ENCODE peak calls at places on chromosomes 13 and 19, in seven cellular contexts. H is GM23338, D is pancreas, K is nephron progenitor cell, Q is mammary epithelial cell, V is AG09309, S is MM.1S. Z is an unnamed sample.

GRCh38 chr13:85741017-85741416 is 58.2 kb downstream of the SLITRK6 start:
- DNase-seq in H (no peak), D (no peak), K (no peak), Q (no peak), V (no peak), S (no peak), Z (no peak)

GRCh38 chr13:54574791-54575190 is 1546.2 kb downstream of the OLFM4 start:
- DNase-seq in H (no peak), D (no peak), K (no peak), Q (no peak), V (no peak), S (no peak), Z (no peak)

GRCh38 chr19:58394821-58395219 is 636 bp upstream of the RNF225 start:
- DNase-seq in H (no peak), D (no peak), K (no peak), Q (no peak), V (no peak), S (no peak), Z (no peak)

GRCh38 chr13:20843177-20843576 is 59.4 kb downstream of the XPO4 start:
- DNase-seq in H (no peak), D (no peak), K (no peak), Q (no peak), V (no peak), S (no peak), Z (no peak)

GRCh38 chr13:36294061-36294460 is 3.6 kb downstream of the CCDC169 start:
- DNase-seq in H (no peak), D (no peak), K (no peak), Q (no peak), V (no peak), S (no peak), Z (no peak)

GRCh38 chr13:50167967-50168366 is 152.7 kb downstream of the KCNRG start:
- DNase-seq in H (no peak), D (no peak), K (no peak), Q (no peak), V (no peak), S (no peak), Z (no peak)

GRCh38 chr13:81001828-81002385 is 661.0 kb upstream of the SPRY2 start:
- DNase-seq in H (no peak), D (no peak), K (no peak), Q (no peak), V (no peak), S (no peak), Z (no peak)

GRCh38 chr19:40921005-40921897 is 39.2 kb upstream of the CYP2A7 start:
- DNase-seq in H (no peak), D (peak), K (no peak), Q (no peak), V (no peak), S (no peak), Z (peak)

GRCh38 chr13:100875392-100876043 is 200.9 kb upstream of the TMTC4 start:
- DNase-seq in H (no peak), D (no peak), K (no peak), Q (peak), V (peak), S (no peak), Z (no peak)

GRCh38 chr13:76326343-76326742 is 559.9 kb downstream of the KCTD12 start:
- DNase-seq in H (no peak), D (no peak), K (no peak), Q (no peak), V (no peak), S (peak), Z (no peak)

GRCh38 chr19:802497-802887 is 5.2 kb downstream of the PTBP1 start:
- DNase-seq in H (peak), D (peak), K (peak), Q (no peak), V (no peak), S (no peak), Z (no peak)

GRCh38 chr19:17243340-17243853 is 2.3 kb downstream of the NR2F6 start:
- DNase-seq in H (no peak), D (peak), K (no peak), Q (no peak), V (no peak), S (no peak), Z (peak)

GRCh38 chr13:45670481-45670880 is 31.6 kb upstream of the CBY2 start:
- DNase-seq in H (no peak), D (no peak), K (no peak), Q (no peak), V (no peak), S (no peak), Z (no peak)

GRCh38 chr13:75486654-75487053 is 4.7 kb upstream of the TBC1D4 start:
- DNase-seq in H (no peak), D (no peak), K (no peak), Q (no peak), V (no peak), S (no peak), Z (no peak)

GRCh38 chr13:30720470-30720869 is 14.9 kb upstream of the ALOX5AP start:
- DNase-seq in H (no peak), D (no peak), K (no peak), Q (no peak), V (no peak), S (no peak), Z (no peak)

GRCh38 chr19:15181394-15181793 is 19.4 kb downstream of the NOTCH3 start:
- DNase-seq in H (peak), D (no peak), K (no peak), Q (no peak), V (no peak), S (no peak), Z (no peak)

GRCh38 chr13:69331245-69331644 is 776.4 kb upstream of the ATXN8OS start:
- DNase-seq in H (no peak), D (no peak), K (no peak), Q (no peak), V (no peak), S (no peak), Z (no peak)

GRCh38 chr19:16659464-16659831 is 496 bp downstream of the SMIM7 start:
- DNase-seq in H (no peak), D (no peak), K (no peak), Q (no peak), V (no peak), S (no peak), Z (no peak)

GRCh38 chr13:77002590-77003190 is 10.8 kb downstream of the CLN5 start:
- DNase-seq in H (peak), D (no peak), K (no peak), Q (peak), V (no peak), S (no peak), Z (no peak)

GRCh38 chr19:51247972-51248371 is 2.9 kb upstream of the SIGLECL1 start:
- DNase-seq in H (no peak), D (no peak), K (no peak), Q (no peak), V (no peak), S (no peak), Z (no peak)

GRCh38 chr13:43905435-43906031 is 25.8 kb downstream of the LACC1 start:
- DNase-seq in H (peak), D (no peak), K (peak), Q (peak), V (no peak), S (peak), Z (peak)

GRCh38 chr13:30581582-30581981 is 36.1 kb upstream of the USPL1 start:
- DNase-seq in H (peak), D (no peak), K (no peak), Q (no peak), V (no peak), S (peak), Z (peak)

GRCh38 chr13:97977376-97977705 is 23.9 kb downstream of the IPO5 start:
- DNase-seq in H (no peak), D (no peak), K (no peak), Q (no peak), V (no peak), S (no peak), Z (no peak)

GRCh38 chr13:97976551-97977375 is 23.3 kb downstream of the IPO5 start:
- DNase-seq in H (peak), D (peak), K (peak), Q (peak), V (no peak), S (peak), Z (no peak)

GRCh38 chr13:97979556-97979955 is 26.1 kb downstream of the IPO5 start:
- DNase-seq in H (no peak), D (no peak), K (no peak), Q (no peak), V (no peak), S (no peak), Z (no peak)

GRCh38 chr13:97978661-97979450 is 25.4 kb downstream of the IPO5 start:
- DNase-seq in H (peak), D (no peak), K (no peak), Q (no peak), V (no peak), S (no peak), Z (no peak)

GRCh38 chr13:97977982-97978381 is 24.5 kb downstream of the IPO5 start:
- DNase-seq in H (no peak), D (no peak), K (no peak), Q (no peak), V (no peak), S (no peak), Z (no peak)
- TF ChIP-seq CTCF in H (no peak), D (no peak), K (no peak), Q (no peak), V (no peak), S (no peak), Z (no peak)

GRCh38 chr13:89061821-89062220 is 1390.7 kb downstream of the SLITRK5 start:
- DNase-seq in H (no peak), D (no peak), K (no peak), Q (no peak), V (no peak), S (no peak), Z (no peak)

DNA sequence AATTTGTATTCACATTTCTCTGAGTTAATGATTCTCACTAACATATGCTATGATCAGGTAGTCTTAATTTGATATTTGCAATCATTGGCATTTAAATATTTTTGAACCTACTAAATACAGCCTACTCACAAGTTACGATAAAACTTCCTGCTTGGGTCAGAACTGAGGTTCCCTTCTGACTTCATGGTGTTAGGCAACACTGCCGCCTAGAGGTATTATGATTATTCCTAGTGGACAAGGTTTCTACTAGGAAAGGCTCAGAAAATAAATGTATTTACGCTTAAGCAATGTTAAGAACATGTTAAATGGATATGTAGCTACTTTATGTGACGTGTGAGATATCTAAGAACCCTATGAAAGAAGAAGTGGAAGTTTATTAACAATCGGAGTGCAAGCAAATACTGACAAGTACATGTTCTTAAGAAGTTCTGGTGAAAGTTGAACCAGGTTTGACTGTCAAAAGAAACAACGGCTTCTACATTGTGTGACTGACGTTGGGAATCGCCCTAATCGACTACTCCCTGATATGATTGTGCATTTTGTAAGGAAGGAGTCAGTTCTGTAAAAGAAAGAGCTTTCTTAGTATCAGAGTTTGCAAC is 1395.8 kb downstream of the SLITRK5 start:
- DNase-seq in H (peak), D (no peak), K (peak), Q (peak), V (no peak), S (peak), Z (no peak)
- TF ChIP-seq CTCF in H (peak), D (peak), K (peak), Q (peak), V (no peak), S (peak), Z (no peak)

GRCh38 chr19:8052464-8052859 is at the start of gene CCL25:
- DNase-seq in H (no peak), D (no peak), K (no peak), Q (no peak), V (no peak), S (no peak), Z (no peak)
- TF ChIP-seq CTCF in H (no peak), D (no peak), K (no peak), Q (no peak), V (no peak), S (no peak), Z (no peak)

GRCh38 chr13:98879127-98879520 is 98.7 kb downstream of the DOCK9 start:
- DNase-seq in H (no peak), D (no peak), K (no peak), Q (no peak), V (no peak), S (no peak), Z (no peak)

GRCh38 chr13:98878421-98879126 is 99.3 kb downstream of the DOCK9 start:
- DNase-seq in H (no peak), D (no peak), K (no peak), Q (no peak), V (no peak), S (no peak), Z (no peak)

GRCh38 chr13:98879965-98880364 is 97.9 kb downstream of the DOCK9 start:
- DNase-seq in H (no peak), D (no peak), K (no peak), Q (no peak), V (no peak), S (no peak), Z (no peak)

GRCh38 chr13:98877466-98877865 is 100.4 kb downstream of the DOCK9 start:
- DNase-seq in H (no peak), D (no peak), K (no peak), Q (no peak), V (no peak), S (no peak), Z (no peak)

GRCh38 chr13:98877936-98878335 is 99.9 kb downstream of the DOCK9 start:
- DNase-seq in H (no peak), D (no peak), K (no peak), Q (no peak), V (no peak), S (no peak), Z (no peak)
- TF ChIP-seq CTCF in H (no peak), D (no peak), K (no peak), Q (no peak), V (no peak), S (no peak), Z (no peak)

GRCh38 chr19:18254546-18255500 is 19.4 kb downstream of the IQCN start:
- DNase-seq in H (peak), D (peak), K (no peak), Q (no peak), V (no peak), S (peak), Z (peak)
- TF ChIP-seq CTCF in H (peak), D (no peak), K (no peak), Q (peak), V (no peak), S (peak), Z (peak)

GRCh38 chr19:47096721-47097120 is 16.9 kb downstream of the ZC3H4 start:
- DNase-seq in H (no peak), D (peak), K (no peak), Q (no peak), V (no peak), S (no peak), Z (peak)

GRCh38 chr19:47093254-47093653 is 20.3 kb downstream of the ZC3H4 start:
- DNase-seq in H (no peak), D (no peak), K (no peak), Q (no peak), V (no peak), S (no peak), Z (no peak)

GRCh38 chr19:47094557-47095517 is 18.7 kb downstream of the ZC3H4 start:
- DNase-seq in H (no peak), D (peak), K (no peak), Q (no peak), V (no peak), S (no peak), Z (peak)

GRCh38 chr19:47095707-47096704 is 17.6 kb downstream of the ZC3H4 start:
- DNase-seq in H (peak), D (peak), K (no peak), Q (peak), V (peak), S (no peak), Z (peak)

GRCh38 chr19:47093841-47094240 is 19.7 kb downstream of the ZC3H4 start:
- DNase-seq in H (no peak), D (no peak), K (peak), Q (no peak), V (no peak), S (no peak), Z (no peak)
- TF ChIP-seq CTCF in H (no peak), D (no peak), K (no peak), Q (no peak), V (no peak), S (no peak), Z (no peak)

GRCh38 chr19:12791345-12792047 is at the start of gene JUNB:
- DNase-seq in H (peak), D (peak), K (peak), Q (peak), V (peak), S (peak), Z (peak)
- TF ChIP-seq CTCF in H (no peak), D (no peak), K (no peak), Q (no peak), V (no peak), S (no peak), Z (no peak)

DNA sequence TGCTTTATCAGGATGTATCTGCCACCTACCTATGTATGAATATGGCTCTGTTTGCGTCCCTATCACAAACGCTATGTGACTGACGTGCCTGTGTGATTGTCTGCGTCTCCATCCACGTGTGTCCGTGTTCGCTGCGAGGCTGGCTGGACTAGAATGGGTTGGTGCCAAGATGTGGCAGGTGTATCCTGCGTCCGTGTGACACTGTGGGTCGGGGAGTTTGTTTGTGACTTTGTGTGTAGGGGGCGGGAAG is 6.7 kb upstream of the HOOK2 start:
- DNase-seq in H (no peak), D (no peak), K (no peak), Q (no peak), V (no peak), S (no peak), Z (no peak)
- TF ChIP-seq CTCF in H (no peak), D (no peak), K (no peak), Q (no peak), V (no peak), S (no peak), Z (no peak)